ENCODE peak calls at places on chromosomes 12 and 14, in seven cellular contexts. One of them, this sample, is unnamed. For H3K27me3 and H3K79me2, the result is how much of the 10 kb centered on the place peaks cover.

GRCh38 chr12:42660968-42661937 is 71.7 kb upstream of the PRICKLE1 start:
- DNase-seq in K562: no peak
- DNase-seq in HCT116: no peak
- DNase-seq in mesendoderm: no peak
- DNase-seq in GM23338: no peak
- DNase-seq in GM12878: no peak
- DNase-seq in SK-N-SH: no peak
- DNase-seq in this sample: no peak

GRCh38 chr14:100484531-100485267 is 102.5 kb downstream of the BEGAIN start:
- DNase-seq in K562: no peak
- DNase-seq in HCT116: no peak
- DNase-seq in mesendoderm: no peak
- DNase-seq in GM23338: no peak
- DNase-seq in GM12878: no peak
- DNase-seq in SK-N-SH: no peak
- DNase-seq in this sample: no peak

GRCh38 chr14:53879022-53879686 is 77.5 kb downstream of the BMP4 start:
- DNase-seq in K562: no peak
- DNase-seq in HCT116: no peak
- DNase-seq in mesendoderm: no peak
- DNase-seq in GM23338: no peak
- DNase-seq in GM12878: no peak
- DNase-seq in SK-N-SH: no peak
- DNase-seq in this sample: no peak

GRCh38 chr12:55830601-55831406 is 1.4 kb upstream of the DNAJC14 start:
- DNase-seq in K562: peak
- DNase-seq in HCT116: no peak
- DNase-seq in mesendoderm: peak
- DNase-seq in GM23338: peak
- DNase-seq in GM12878: no peak
- DNase-seq in SK-N-SH: peak
- DNase-seq in this sample: peak

GRCh38 chr14:50545618-50546017 is 13.2 kb upstream of the MAP4K5 start:
- DNase-seq in K562: no peak
- DNase-seq in HCT116: no peak
- DNase-seq in mesendoderm: no peak
- DNase-seq in GM23338: no peak
- DNase-seq in GM12878: no peak
- DNase-seq in SK-N-SH: no peak
- DNase-seq in this sample: no peak

GRCh38 chr12:105209091-105209490 is 26.9 kb downstream of the APPL2 start:
- DNase-seq in K562: no peak
- DNase-seq in HCT116: no peak
- DNase-seq in mesendoderm: no peak
- DNase-seq in GM23338: no peak
- DNase-seq in GM12878: no peak
- DNase-seq in SK-N-SH: no peak
- DNase-seq in this sample: no peak

GRCh38 chr14:70706177-70706576 is 64.5 kb downstream of the TTC9 start:
- DNase-seq in K562: no peak
- DNase-seq in HCT116: no peak
- DNase-seq in mesendoderm: peak
- DNase-seq in GM23338: no peak
- DNase-seq in GM12878: no peak
- DNase-seq in SK-N-SH: no peak
- DNase-seq in this sample: no peak

GRCh38 chr14:95503365-95504134 is 12.9 kb downstream of the SYNE3 start:
- DNase-seq in K562: no peak
- DNase-seq in HCT116: no peak
- DNase-seq in mesendoderm: no peak
- DNase-seq in GM23338: no peak
- DNase-seq in GM12878: peak
- DNase-seq in SK-N-SH: no peak
- DNase-seq in this sample: no peak

GRCh38 chr14:24775919-24776318 is 141.9 kb upstream of the GZMB start:
- DNase-seq in K562: peak
- DNase-seq in HCT116: no peak
- DNase-seq in mesendoderm: no peak
- DNase-seq in GM23338: peak
- DNase-seq in GM12878: no peak
- DNase-seq in SK-N-SH: peak
- DNase-seq in this sample: no peak

GRCh38 chr12:52206309-52207040 is 14.7 kb upstream of the KRT80 start:
- DNase-seq in K562: no peak
- DNase-seq in HCT116: no peak
- DNase-seq in mesendoderm: no peak
- DNase-seq in GM23338: no peak
- DNase-seq in GM12878: no peak
- DNase-seq in SK-N-SH: no peak
- DNase-seq in this sample: no peak

GRCh38 chr14:92603309-92604257 is 90.0 kb downstream of the RIN3 start:
- DNase-seq in K562: no peak
- DNase-seq in HCT116: no peak
- DNase-seq in mesendoderm: peak
- DNase-seq in GM23338: peak
- DNase-seq in GM12878: no peak
- DNase-seq in SK-N-SH: no peak
- DNase-seq in this sample: no peak

GRCh38 chr12:6335451-6336078 is 6.3 kb downstream of the TNFRSF1A start:
- DNase-seq in K562: peak
- DNase-seq in HCT116: no peak
- DNase-seq in mesendoderm: peak
- DNase-seq in GM23338: peak
- DNase-seq in GM12878: peak
- DNase-seq in SK-N-SH: peak
- DNase-seq in this sample: peak

GRCh38 chr12:46067062-46067461 is 76.7 kb upstream of the SCAF11 start:
- DNase-seq in K562: no peak
- DNase-seq in HCT116: no peak
- DNase-seq in mesendoderm: no peak
- DNase-seq in GM23338: no peak
- DNase-seq in GM12878: no peak
- DNase-seq in SK-N-SH: no peak
- DNase-seq in this sample: no peak

GRCh38 chr14:95290769-95291440 is 28.8 kb downstream of the CLMN start:
- DNase-seq in K562: no peak
- DNase-seq in HCT116: no peak
- DNase-seq in mesendoderm: peak
- DNase-seq in GM23338: peak
- DNase-seq in GM12878: no peak
- DNase-seq in SK-N-SH: peak
- DNase-seq in this sample: peak

GRCh38 chr12:124507188-124508109 is 60.0 kb downstream of the NCOR2 start:
- DNase-seq in K562: no peak
- DNase-seq in HCT116: no peak
- DNase-seq in mesendoderm: no peak
- DNase-seq in GM23338: no peak
- DNase-seq in GM12878: no peak
- DNase-seq in SK-N-SH: peak
- DNase-seq in this sample: peak

GRCh38 chr14:76203086-76204001 is 51.6 kb downstream of the GPATCH2L start:
- DNase-seq in K562: no peak
- DNase-seq in HCT116: no peak
- DNase-seq in mesendoderm: peak
- DNase-seq in GM23338: no peak
- DNase-seq in GM12878: peak
- DNase-seq in SK-N-SH: no peak
- DNase-seq in this sample: peak

GRCh38 chr14:73771848-73772705 is 57.9 kb upstream of the PNMA1 start:
- DNase-seq in K562: peak
- DNase-seq in HCT116: no peak
- DNase-seq in mesendoderm: peak
- DNase-seq in GM23338: peak
- DNase-seq in GM12878: peak
- DNase-seq in SK-N-SH: peak
- DNase-seq in this sample: peak

GRCh38 chr14:91649930-91650329 is 82.0 kb downstream of the CATSPERB start:
- DNase-seq in K562: no peak
- DNase-seq in HCT116: peak
- DNase-seq in mesendoderm: peak
- DNase-seq in GM23338: peak
- DNase-seq in GM12878: no peak
- DNase-seq in SK-N-SH: peak
- DNase-seq in this sample: peak

DNA sequence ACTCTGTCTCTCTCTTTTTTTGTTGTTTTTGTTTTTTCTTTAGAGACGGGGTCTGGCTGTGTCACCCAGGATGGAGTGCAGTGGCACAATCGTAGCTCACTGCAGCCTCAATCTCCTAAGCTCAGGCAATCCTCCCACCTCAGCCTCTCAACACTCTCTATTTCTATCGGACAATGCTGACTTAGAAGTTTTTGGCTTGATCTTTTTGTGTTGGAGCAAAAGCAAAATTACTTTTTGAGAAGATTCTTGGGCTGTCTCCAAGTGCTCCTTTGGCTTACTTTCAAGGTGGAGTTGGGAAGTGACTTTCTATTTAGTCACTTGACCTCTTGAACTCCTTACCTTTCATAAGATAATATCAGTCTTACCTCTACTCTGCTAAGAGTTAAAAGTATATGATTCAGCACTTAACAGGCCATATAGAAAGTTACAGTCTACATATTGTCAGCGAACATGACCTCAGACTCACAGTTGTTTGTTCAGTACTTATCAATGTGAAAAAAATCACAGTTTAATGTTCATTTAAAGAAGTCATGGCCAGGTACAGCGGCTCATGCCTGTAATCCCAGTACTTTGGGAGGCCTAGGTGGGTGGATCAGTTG is 15.4 kb upstream of the MIA2 start:
- DNase-seq in K562: no peak
- DNase-seq in HCT116: peak
- DNase-seq in mesendoderm: no peak
- DNase-seq in GM23338: no peak
- DNase-seq in GM12878: no peak
- DNase-seq in SK-N-SH: no peak
- DNase-seq in this sample: peak
- H3K27me3 ChIP-seq in K562: under half
- H3K27me3 ChIP-seq in HCT116: under half
- H3K27me3 ChIP-seq in mesendoderm: under half
- H3K27me3 ChIP-seq in GM23338: under half
- H3K27me3 ChIP-seq in GM12878: under half
- H3K27me3 ChIP-seq in SK-N-SH: under half
- H3K27me3 ChIP-seq in this sample: under half

DNA sequence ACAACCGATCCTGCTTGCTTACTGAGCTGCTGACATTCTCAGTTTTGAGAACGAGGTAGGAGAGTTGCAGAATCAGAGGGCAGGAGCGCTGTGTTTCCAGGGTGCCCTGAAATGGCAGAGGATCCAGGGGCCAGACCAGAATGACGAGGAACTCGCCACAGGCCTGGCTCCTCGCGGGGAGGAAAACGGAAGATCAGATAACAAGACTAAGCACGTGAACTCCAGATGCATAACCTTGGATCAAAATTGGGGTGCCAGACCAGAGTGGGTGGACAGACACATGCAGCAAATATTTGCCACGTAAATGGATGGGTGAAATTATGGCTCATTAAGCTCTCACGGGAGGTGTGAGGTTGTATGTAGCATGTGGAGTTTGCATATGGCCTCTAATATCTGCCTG is 46.5 kb downstream of the ELK3 start:
- DNase-seq in K562: no peak
- DNase-seq in HCT116: no peak
- DNase-seq in mesendoderm: no peak
- DNase-seq in GM23338: no peak
- DNase-seq in GM12878: no peak
- DNase-seq in SK-N-SH: peak
- DNase-seq in this sample: no peak
- H3K79me2 ChIP-seq in K562: under half
- H3K79me2 ChIP-seq in HCT116: half or more
- H3K79me2 ChIP-seq in mesendoderm: under half
- H3K79me2 ChIP-seq in GM23338: under half
- H3K79me2 ChIP-seq in GM12878: under half
- H3K79me2 ChIP-seq in SK-N-SH: half or more
- H3K79me2 ChIP-seq in this sample: under half

GRCh38 chr14:98548071-98548686 is 723.8 kb downstream of the BCL11B start:
- DNase-seq in K562: no peak
- DNase-seq in HCT116: no peak
- DNase-seq in mesendoderm: peak
- DNase-seq in GM23338: no peak
- DNase-seq in GM12878: no peak
- DNase-seq in SK-N-SH: no peak
- DNase-seq in this sample: no peak

GRCh38 chr14:98555440-98555839 is 716.6 kb downstream of the BCL11B start:
- DNase-seq in K562: no peak
- DNase-seq in HCT116: no peak
- DNase-seq in mesendoderm: no peak
- DNase-seq in GM23338: no peak
- DNase-seq in GM12878: no peak
- DNase-seq in SK-N-SH: no peak
- DNase-seq in this sample: no peak

DNA sequence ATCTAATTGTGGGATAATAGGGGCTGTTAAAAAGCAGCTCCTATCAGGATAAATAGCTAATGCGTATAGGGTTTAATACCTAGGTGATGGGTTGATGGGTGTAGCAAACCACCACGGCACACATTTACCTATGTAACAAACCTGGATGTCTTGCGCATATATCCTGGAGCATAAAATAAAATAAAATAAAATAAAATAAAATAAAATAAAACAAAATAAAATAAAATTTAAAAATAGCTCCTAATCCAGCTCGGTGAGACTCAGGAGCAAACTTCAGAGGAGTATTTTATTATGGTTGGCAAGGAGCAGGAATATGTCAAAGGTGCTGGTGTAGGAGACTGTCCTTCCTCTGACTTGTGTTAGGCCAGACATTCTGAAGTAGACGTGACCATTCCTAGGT is 721.0 kb downstream of the BCL11B start:
- DNase-seq in K562: no peak
- DNase-seq in HCT116: no peak
- DNase-seq in mesendoderm: no peak
- DNase-seq in GM23338: no peak
- DNase-seq in GM12878: no peak
- DNase-seq in SK-N-SH: no peak
- DNase-seq in this sample: no peak
- H3K27me3 ChIP-seq in K562: under half
- H3K27me3 ChIP-seq in HCT116: under half
- H3K27me3 ChIP-seq in mesendoderm: under half
- H3K27me3 ChIP-seq in GM23338: under half
- H3K27me3 ChIP-seq in GM12878: under half
- H3K27me3 ChIP-seq in SK-N-SH: under half
- H3K27me3 ChIP-seq in this sample: under half

DNA sequence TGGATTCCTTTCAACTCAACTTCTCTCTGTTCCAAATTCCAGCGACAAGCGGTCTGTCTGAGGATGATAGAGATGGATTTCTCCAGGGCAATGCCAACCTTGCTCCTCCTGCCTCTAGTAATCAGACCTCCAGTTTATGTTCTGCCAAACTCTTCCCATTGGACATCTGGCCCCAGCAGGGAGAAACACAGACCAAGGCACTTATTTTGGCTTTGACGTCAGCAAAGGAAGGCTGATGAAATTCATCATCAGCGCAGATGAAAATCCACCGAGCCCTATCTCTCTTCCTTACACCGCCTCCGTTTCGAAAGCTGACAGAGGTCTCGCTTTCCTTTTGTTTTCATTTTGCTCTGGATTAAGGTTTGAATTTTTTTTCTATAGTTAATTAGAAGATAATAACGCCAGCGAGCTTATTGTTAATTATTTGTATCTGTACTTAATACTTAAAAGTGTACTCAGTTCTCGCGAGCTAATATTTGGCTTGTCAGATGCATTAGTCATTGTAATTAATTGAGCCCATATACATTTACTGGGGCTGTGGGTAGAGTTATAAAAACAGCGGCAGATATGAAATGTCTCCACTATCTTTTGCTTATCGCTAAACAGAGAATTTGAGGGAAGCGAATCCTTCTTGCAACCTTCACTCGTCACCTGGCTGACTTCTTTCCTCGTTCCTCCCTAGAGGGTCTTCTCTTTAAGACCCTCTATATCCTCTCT is 35.9 kb upstream of the MED13L start:
- DNase-seq in K562: no peak
- DNase-seq in HCT116: no peak
- DNase-seq in mesendoderm: no peak
- DNase-seq in GM23338: no peak
- DNase-seq in GM12878: no peak
- DNase-seq in SK-N-SH: no peak
- DNase-seq in this sample: no peak
- H3K79me2 ChIP-seq in K562: under half
- H3K79me2 ChIP-seq in HCT116: under half
- H3K79me2 ChIP-seq in mesendoderm: under half
- H3K79me2 ChIP-seq in GM23338: under half
- H3K79me2 ChIP-seq in GM12878: under half
- H3K79me2 ChIP-seq in SK-N-SH: under half
- H3K79me2 ChIP-seq in this sample: under half

This sample was measured in hepatocyte.